ENCODE peak calls at places on chromosome 11, in five cellular contexts. One of them, this sample, is unnamed.

GRCh38 chr11:69115586-69116560 is 39.9 kb upstream of the SMIM38 start:
- DNase-seq in effector memory CD4-positive, alpha-beta T cell: no peak
- DNase-seq in activated CD4-positive, CD25-positive, alpha-beta regulatory T cell treated with anti-CD3 and anti-CD28 coated beads, Interleukin-2, amount 50 U/mL, for 16 hours: no peak
- DNase-seq in dorsolateral prefrontal cortex: no peak
- DNase-seq in amygdala: no peak
- DNase-seq in this sample: no peak

GRCh38 chr11:6531267-6531752 is 34.2 kb downstream of the DNHD1 start:
- DNase-seq in activated CD4-positive, CD25-positive, alpha-beta regulatory T cell treated with anti-CD3 and anti-CD28 coated beads, Interleukin-2, amount 50 U/mL, for 16 hours: no peak
- DNase-seq in dorsolateral prefrontal cortex: no peak
- DNase-seq in amygdala: no peak
- DNase-seq in effector memory CD4-positive, alpha-beta T cell: no peak
- DNase-seq in this sample: no peak

GRCh38 chr11:501001-501682 is 5.9 kb downstream of the RNH1 start:
- DNase-seq in amygdala: no peak
- DNase-seq in effector memory CD4-positive, alpha-beta T cell: no peak
- DNase-seq in dorsolateral prefrontal cortex: no peak
- DNase-seq in activated CD4-positive, CD25-positive, alpha-beta regulatory T cell treated with anti-CD3 and anti-CD28 coated beads, Interleukin-2, amount 50 U/mL, for 16 hours: no peak
- DNase-seq in this sample: no peak

GRCh38 chr11:115081972-115082371 is 403.6 kb downstream of the NXPE2 start:
- DNase-seq in activated CD4-positive, CD25-positive, alpha-beta regulatory T cell treated with anti-CD3 and anti-CD28 coated beads, Interleukin-2, amount 50 U/mL, for 16 hours: no peak
- DNase-seq in effector memory CD4-positive, alpha-beta T cell: no peak
- DNase-seq in dorsolateral prefrontal cortex: no peak
- DNase-seq in amygdala: no peak
- DNase-seq in this sample: no peak

GRCh38 chr11:18749681-18750319 is 23.8 kb upstream of the IGSF22 start:
- DNase-seq in effector memory CD4-positive, alpha-beta T cell: no peak
- DNase-seq in activated CD4-positive, CD25-positive, alpha-beta regulatory T cell treated with anti-CD3 and anti-CD28 coated beads, Interleukin-2, amount 50 U/mL, for 16 hours: no peak
- DNase-seq in amygdala: no peak
- DNase-seq in dorsolateral prefrontal cortex: peak
- DNase-seq in this sample: peak

GRCh38 chr11:17469998-17470397 is 6.6 kb downstream of the ABCC8 start:
- DNase-seq in activated CD4-positive, CD25-positive, alpha-beta regulatory T cell treated with anti-CD3 and anti-CD28 coated beads, Interleukin-2, amount 50 U/mL, for 16 hours: no peak
- DNase-seq in effector memory CD4-positive, alpha-beta T cell: no peak
- DNase-seq in amygdala: no peak
- DNase-seq in dorsolateral prefrontal cortex: no peak
- DNase-seq in this sample: no peak

GRCh38 chr11:77095551-77096490 is 6.8 kb upstream of the OMP start:
- DNase-seq in dorsolateral prefrontal cortex: no peak
- DNase-seq in amygdala: no peak
- DNase-seq in activated CD4-positive, CD25-positive, alpha-beta regulatory T cell treated with anti-CD3 and anti-CD28 coated beads, Interleukin-2, amount 50 U/mL, for 16 hours: no peak
- DNase-seq in effector memory CD4-positive, alpha-beta T cell: no peak
- DNase-seq in this sample: no peak

GRCh38 chr11:2383823-2384722 is 7.0 kb downstream of the CD81 start:
- DNase-seq in dorsolateral prefrontal cortex: no peak
- DNase-seq in amygdala: peak
- DNase-seq in activated CD4-positive, CD25-positive, alpha-beta regulatory T cell treated with anti-CD3 and anti-CD28 coated beads, Interleukin-2, amount 50 U/mL, for 16 hours: no peak
- DNase-seq in effector memory CD4-positive, alpha-beta T cell: peak
- DNase-seq in this sample: no peak

GRCh38 chr11:65440831-65441499 is 18.4 kb downstream of the NEAT1 start:
- DNase-seq in activated CD4-positive, CD25-positive, alpha-beta regulatory T cell treated with anti-CD3 and anti-CD28 coated beads, Interleukin-2, amount 50 U/mL, for 16 hours: no peak
- DNase-seq in dorsolateral prefrontal cortex: no peak
- DNase-seq in amygdala: no peak
- DNase-seq in effector memory CD4-positive, alpha-beta T cell: no peak
- DNase-seq in this sample: no peak

GRCh38 chr11:20036625-20037335 is 123.5 kb downstream of the DBX1 start:
- DNase-seq in amygdala: no peak
- DNase-seq in activated CD4-positive, CD25-positive, alpha-beta regulatory T cell treated with anti-CD3 and anti-CD28 coated beads, Interleukin-2, amount 50 U/mL, for 16 hours: no peak
- DNase-seq in dorsolateral prefrontal cortex: no peak
- DNase-seq in effector memory CD4-positive, alpha-beta T cell: no peak
- DNase-seq in this sample: no peak

GRCh38 chr11:103016031-103016430 is 60.5 kb upstream of the MMP13 start:
- DNase-seq in dorsolateral prefrontal cortex: no peak
- DNase-seq in amygdala: no peak
- DNase-seq in activated CD4-positive, CD25-positive, alpha-beta regulatory T cell treated with anti-CD3 and anti-CD28 coated beads, Interleukin-2, amount 50 U/mL, for 16 hours: no peak
- DNase-seq in effector memory CD4-positive, alpha-beta T cell: no peak
- DNase-seq in this sample: no peak

GRCh38 chr11:87597696-87598095 is 560.0 kb downstream of the TMEM135 start:
- DNase-seq in amygdala: no peak
- DNase-seq in activated CD4-positive, CD25-positive, alpha-beta regulatory T cell treated with anti-CD3 and anti-CD28 coated beads, Interleukin-2, amount 50 U/mL, for 16 hours: no peak
- DNase-seq in effector memory CD4-positive, alpha-beta T cell: no peak
- DNase-seq in dorsolateral prefrontal cortex: no peak
- DNase-seq in this sample: no peak

GRCh38 chr11:115672999-115673411 is 168.8 kb upstream of the CADM1 start:
- DNase-seq in effector memory CD4-positive, alpha-beta T cell: no peak
- DNase-seq in dorsolateral prefrontal cortex: no peak
- DNase-seq in amygdala: peak
- DNase-seq in activated CD4-positive, CD25-positive, alpha-beta regulatory T cell treated with anti-CD3 and anti-CD28 coated beads, Interleukin-2, amount 50 U/mL, for 16 hours: no peak
- DNase-seq in this sample: no peak

GRCh38 chr11:111522426-111522825 is 7.8 kb downstream of the HOATZ start:
- DNase-seq in amygdala: no peak
- DNase-seq in dorsolateral prefrontal cortex: no peak
- DNase-seq in activated CD4-positive, CD25-positive, alpha-beta regulatory T cell treated with anti-CD3 and anti-CD28 coated beads, Interleukin-2, amount 50 U/mL, for 16 hours: no peak
- DNase-seq in effector memory CD4-positive, alpha-beta T cell: no peak
- DNase-seq in this sample: no peak

GRCh38 chr11:74000770-74001169 is 8.1 kb downstream of the UCP3 start:
- DNase-seq in effector memory CD4-positive, alpha-beta T cell: no peak
- DNase-seq in amygdala: no peak
- DNase-seq in activated CD4-positive, CD25-positive, alpha-beta regulatory T cell treated with anti-CD3 and anti-CD28 coated beads, Interleukin-2, amount 50 U/mL, for 16 hours: no peak
- DNase-seq in dorsolateral prefrontal cortex: no peak
- DNase-seq in this sample: no peak

GRCh38 chr11:63892233-63892632 is 24.7 kb downstream of the RCOR2 start:
- DNase-seq in dorsolateral prefrontal cortex: no peak
- DNase-seq in effector memory CD4-positive, alpha-beta T cell: no peak
- DNase-seq in activated CD4-positive, CD25-positive, alpha-beta regulatory T cell treated with anti-CD3 and anti-CD28 coated beads, Interleukin-2, amount 50 U/mL, for 16 hours: no peak
- DNase-seq in amygdala: no peak
- DNase-seq in this sample: no peak

GRCh38 chr11:71293961-71294782 is 41.8 kb upstream of the SHANK2 start:
- DNase-seq in dorsolateral prefrontal cortex: no peak
- DNase-seq in effector memory CD4-positive, alpha-beta T cell: no peak
- DNase-seq in amygdala: no peak
- DNase-seq in activated CD4-positive, CD25-positive, alpha-beta regulatory T cell treated with anti-CD3 and anti-CD28 coated beads, Interleukin-2, amount 50 U/mL, for 16 hours: no peak
- DNase-seq in this sample: no peak

GRCh38 chr11:117300301-117300700 is 9.2 kb downstream of the BACE1-AS start:
- DNase-seq in dorsolateral prefrontal cortex: no peak
- DNase-seq in activated CD4-positive, CD25-positive, alpha-beta regulatory T cell treated with anti-CD3 and anti-CD28 coated beads, Interleukin-2, amount 50 U/mL, for 16 hours: no peak
- DNase-seq in amygdala: no peak
- DNase-seq in effector memory CD4-positive, alpha-beta T cell: no peak
- DNase-seq in this sample: no peak

GRCh38 chr11:69317401-69318092 is 23.6 kb downstream of the MYEOV start:
- DNase-seq in dorsolateral prefrontal cortex: no peak
- DNase-seq in activated CD4-positive, CD25-positive, alpha-beta regulatory T cell treated with anti-CD3 and anti-CD28 coated beads, Interleukin-2, amount 50 U/mL, for 16 hours: no peak
- DNase-seq in amygdala: no peak
- DNase-seq in effector memory CD4-positive, alpha-beta T cell: no peak
- DNase-seq in this sample: no peak

GRCh38 chr11:130831506-130832385 is 84.5 kb downstream of the SNX19 start:
- DNase-seq in effector memory CD4-positive, alpha-beta T cell: no peak
- DNase-seq in amygdala: no peak
- DNase-seq in activated CD4-positive, CD25-positive, alpha-beta regulatory T cell treated with anti-CD3 and anti-CD28 coated beads, Interleukin-2, amount 50 U/mL, for 16 hours: no peak
- DNase-seq in dorsolateral prefrontal cortex: no peak
- DNase-seq in this sample: no peak

GRCh38 chr11:17371614-17372013 is 16.8 kb downstream of the KCNJ11 start:
- DNase-seq in amygdala: no peak
- DNase-seq in activated CD4-positive, CD25-positive, alpha-beta regulatory T cell treated with anti-CD3 and anti-CD28 coated beads, Interleukin-2, amount 50 U/mL, for 16 hours: no peak
- DNase-seq in dorsolateral prefrontal cortex: no peak
- DNase-seq in effector memory CD4-positive, alpha-beta T cell: no peak
- DNase-seq in this sample: no peak

This sample was measured in occipital lobe.